ENCODE peak calls at places on chromosomes 5 and 9, in five cellular contexts. V is GM13977, F is B cell, W is mucosa of descending colon, E is RWPE1. R is an unnamed sample.

GRCh38 chr5:2579126-2579525 is 172.4 kb downstream of the IRX2 start:
- DNase-seq in V (no peak), F (no peak), W (no peak), E (no peak), R (no peak)

GRCh38 chr5:159316519-159317383 is 13.5 kb downstream of the IL12B start:
- DNase-seq in V (peak; percentile 60), F (peak; percentile 45), W (no peak), E (peak; percentile 64), R (peak; percentile 70)

GRCh38 chr5:170169996-170170395 is 62.8 kb upstream of the C5orf58 start:
- DNase-seq in V (no peak), F (no peak), W (no peak), E (no peak), R (no peak)

GRCh38 chr5:71974165-71974564 is 133.1 kb upstream of the MAP1B start:
- DNase-seq in V (no peak), F (no peak), W (no peak), E (no peak), R (no peak)

GRCh38 chr5:180367300-180367699 is 14.2 kb upstream of the GFPT2 start:
- DNase-seq in V (no peak), F (no peak), W (no peak), E (no peak), R (no peak)

GRCh38 chr5:5536871-5537270 is 114.4 kb downstream of the ICE1 start:
- DNase-seq in V (no peak), F (no peak), W (no peak), E (no peak), R (no peak)

GRCh38 chr5:22465177-22465576 is 388.0 kb downstream of the CDH12 start:
- DNase-seq in V (no peak), F (no peak), W (no peak), E (peak; percentile 32), R (no peak)

GRCh38 chr9:135702002-135702721 is at the start of gene KCNT1:
- DNase-seq in V (peak; percentile 96), F (peak; percentile 66), W (peak; percentile 61), E (peak; percentile 92), R (peak; percentile 95)

GRCh38 chr9:135353935-135354334 is 125.6 kb upstream of the PPP1R26 start:
- DNase-seq in V (no peak), F (no peak), W (no peak), E (no peak), R (no peak)

GRCh38 chr5:181173027-181173419 is 25.6 kb downstream of the OR2V2 start:
- DNase-seq in V (no peak), F (peak; percentile 44), W (no peak), E (peak; percentile 61), R (no peak)

GRCh38 chr5:135398855-135399837 is at the start of gene MACROH2A1:
- DNase-seq in V (peak; percentile 93), F (peak; percentile 91), W (peak; percentile 93), E (peak; percentile 85), R (peak; percentile 97)

GRCh38 chr5:148469446-148470062 is 85.8 kb downstream of the FBXO38 start:
- DNase-seq in V (no peak), F (no peak), W (no peak), E (no peak), R (no peak)

GRCh38 chr5:73617510-73618279 is 8.3 kb upstream of the ARHGEF28 start:
- DNase-seq in V (no peak), F (no peak), W (no peak), E (no peak), R (no peak)

GRCh38 chr9:133972041-133972970 is 19.8 kb downstream of the VAV2 start:
- DNase-seq in V (no peak), F (no peak), W (peak; percentile 81), E (peak; percentile 69), R (no peak)

GRCh38 chr9:113966394-113966793 is 90.3 kb downstream of the ZNF618 start:
- DNase-seq in V (no peak), F (no peak), W (peak; percentile 86), E (no peak), R (no peak)

GRCh38 chr9:580652-581342 is 260.7 kb upstream of the DMRT1 start:
- DNase-seq in V (no peak), F (no peak), W (no peak), E (no peak), R (no peak)

GRCh38 chr5:172412724-172413260 is 41.5 kb downstream of the SH3PXD2B start:
- DNase-seq in V (no peak), F (no peak), W (peak; percentile 62), E (peak; percentile 75), R (no peak)

GRCh38 chr9:86708918-86709835 is 238.1 kb downstream of the GAS1 start:
- DNase-seq in V (no peak), F (no peak), W (no peak), E (no peak), R (no peak)

GRCh38 chr5:44022622-44023021 is 366.6 kb downstream of the FGF10 start:
- DNase-seq in V (no peak), F (no peak), W (no peak), E (no peak), R (no peak)

GRCh38 chr9:26677965-26678745 is 214.4 kb downstream of the CAAP1 start:
- DNase-seq in V (no peak), F (no peak), W (no peak), E (no peak), R (no peak)

GRCh38 chr9:36870960-36871359 is 163.1 kb downstream of the PAX5 start:
- DNase-seq in V (no peak), F (no peak), W (peak; percentile 56), E (no peak), R (no peak)

GRCh38 chr5:33501260-33501659 is 60.5 kb downstream of the TARS1 start:
- DNase-seq in V (no peak), F (no peak), W (no peak), E (no peak), R (no peak)

GRCh38 chr9:71465392-71465791 is 302.9 kb downstream of the CEMIP2 start:
- DNase-seq in V (no peak), F (no peak), W (no peak), E (no peak), R (no peak)

GRCh38 chr5:10789021-10789420 is 28.0 kb upstream of the DAP start:
- DNase-seq in V (no peak), F (no peak), W (no peak), E (no peak), R (no peak)

GRCh38 chr9:88738708-88739107 is 203.7 kb downstream of the NXNL2 start:
- DNase-seq in V (no peak), F (no peak), W (no peak), E (no peak), R (no peak)

GRCh38 chr9:31671011-31671410 is 713.4 kb upstream of the ACO1 start:
- DNase-seq in V (no peak), F (no peak), W (no peak), E (no peak), R (no peak)

GRCh38 chr5:170711300-170711699 is 72.2 kb upstream of the GABRP start:
- DNase-seq in V (no peak), F (no peak), W (no peak), E (no peak), R (no peak)

GRCh38 chr9:1619915-1620705 is 395.0 kb upstream of the SMARCA2 start:
- DNase-seq in V (no peak), F (no peak), W (no peak), E (peak; percentile 5), R (no peak)

GRCh38 chr9:83669067-83669466 is 38.7 kb downstream of the UBQLN1 start:
- DNase-seq in V (no peak), F (no peak), W (no peak), E (no peak), R (no peak)

GRCh38 chr5:154211611-154212390 is 21.3 kb downstream of the GALNT10 start:
- DNase-seq in V (no peak), F (no peak), W (no peak), E (no peak), R (no peak)

GRCh38 chr9:126461608-126462007 is 135.0 kb downstream of the MVB12B start:
- DNase-seq in V (no peak), F (no peak), W (no peak), E (no peak), R (no peak)
- TF ChIP-seq CTCF in V (no peak), F (no peak), W (no peak), E (no peak), R (no peak)

GRCh38 chr5:95621839-95622629 is 2.1 kb downstream of the GPR150 start:
- DNase-seq in V (no peak), F (peak; percentile 18), W (no peak), E (no peak), R (no peak)

GRCh38 chr5:95619096-95619495 is 791 bp upstream of the GPR150 start:
- DNase-seq in V (no peak), F (no peak), W (no peak), E (no peak), R (no peak)

GRCh38 chr5:95620030-95620869 is at the start of gene GPR150:
- DNase-seq in V (peak; percentile 79), F (peak; percentile 77), W (peak; percentile 78), E (peak; percentile 40), R (peak; percentile 84)

GRCh38 chr5:95619518-95620029 is 313 bp upstream of the GPR150 start:
- DNase-seq in V (no peak), F (no peak), W (peak; percentile 34), E (no peak), R (no peak)

GRCh38 chr5:95620870-95621838 is 1.3 kb downstream of the GPR150 start:
- DNase-seq in V (peak; percentile 58), F (peak; percentile 55), W (peak; percentile 74), E (no peak), R (peak; percentile 71)
- TF ChIP-seq CTCF in V (no peak), F (no peak), W (no peak), E (no peak), R (no peak)

DNA sequence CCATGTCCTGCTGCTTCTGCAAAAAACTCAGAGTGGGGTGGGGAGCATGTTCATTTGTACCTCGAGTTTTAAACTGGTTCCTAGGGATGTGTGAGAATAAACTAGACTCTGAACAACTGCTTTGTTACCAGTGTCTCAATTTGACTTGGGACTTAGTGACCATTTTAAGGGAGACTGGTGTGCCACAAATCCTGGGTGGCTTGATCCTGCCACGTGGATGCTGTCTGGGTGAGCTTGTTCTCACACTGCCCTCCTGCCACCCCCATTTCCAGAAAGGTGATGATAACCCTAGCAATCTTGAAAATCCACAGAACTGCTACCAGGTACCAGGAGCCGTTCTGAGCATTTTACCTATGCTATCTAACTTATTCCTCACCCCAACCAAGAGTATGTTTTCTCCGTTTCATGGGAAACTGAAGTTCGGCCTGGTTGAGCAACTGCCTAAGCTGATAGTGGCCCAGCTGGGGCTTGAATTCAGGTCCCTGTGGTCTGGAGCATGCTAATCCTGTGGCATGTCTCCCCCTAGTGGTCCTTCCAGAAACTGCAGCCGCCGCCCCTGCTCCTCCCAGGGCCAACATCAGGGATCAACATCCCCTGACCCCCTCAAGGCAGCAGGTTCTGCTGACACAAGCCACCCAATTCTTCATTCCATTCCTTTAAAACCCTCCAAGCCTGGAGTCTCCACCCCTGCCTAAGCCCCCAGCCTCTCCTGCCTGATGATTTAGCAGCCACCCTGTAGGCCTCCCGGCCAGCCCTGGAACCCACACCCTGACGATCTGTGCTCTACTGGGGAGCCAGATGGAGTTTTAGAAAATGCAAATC is 2.8 kb downstream of the IL3 start:
- DNase-seq in V (peak; percentile 80), F (peak; percentile 78), W (peak; percentile 82), E (peak; percentile 86), R (peak; percentile 76)
- TF ChIP-seq CTCF in V (peak; percentile 95), F (peak; percentile 98), W (peak; percentile 98), E (peak; percentile 99), R (peak; percentile 91)

DNA sequence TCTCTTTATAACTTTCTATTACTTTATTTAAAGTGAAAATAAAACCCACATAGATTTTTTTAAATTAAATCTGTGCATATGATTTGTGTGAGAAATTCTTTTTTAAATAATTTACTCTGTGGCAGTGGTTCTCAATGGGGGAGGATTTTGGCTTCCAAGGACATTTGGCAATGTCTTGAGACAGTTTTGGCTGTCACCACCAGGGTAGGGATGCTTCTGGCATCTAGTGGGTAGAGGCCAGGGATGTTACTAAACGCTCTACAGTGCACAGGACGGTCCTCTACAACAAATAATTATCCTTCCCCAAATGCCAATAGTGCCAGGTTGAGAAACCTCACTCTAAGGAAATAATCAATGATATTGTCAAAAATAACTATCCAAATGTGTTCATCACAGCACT is 177.9 kb upstream of the CCNG1 start:
- DNase-seq in V (no peak), F (no peak), W (no peak), E (no peak), R (no peak)
- TF ChIP-seq CTCF in V (no peak), F (no peak), W (no peak), E (no peak), R (no peak)